ENCODE peak calls at places on chromosomes 1 and 21, in eight cellular contexts. D, G, K, U, E, R, B and F are unnamed samples.

GRCh38 chr1:89578151-89578550 is 53.5 kb downstream of the LRRC8B start:
- DNase-seq in E (no peak), G (no peak), R (no peak), U (no peak), D (no peak), B (peak), K (no peak), F (no peak)

GRCh38 chr21:37915941-37916794 is at the start of gene KCNJ6:
- DNase-seq in B (peak), E (no peak), G (no peak), R (no peak), D (no peak), K (no peak), U (no peak), F (peak)

GRCh38 chr1:38482080-38482826 is 377.3 kb downstream of the RRAGC start:
- DNase-seq in E (no peak), R (no peak), K (no peak), U (no peak), D (no peak), G (no peak), B (no peak), F (no peak)

GRCh38 chr1:4126731-4127594 is 226.9 kb upstream of the C1orf174 start:
- DNase-seq in R (no peak), B (no peak), K (peak), U (no peak), E (no peak), G (no peak), D (no peak), F (no peak)

GRCh38 chr1:225425211-225425786 is 2.5 kb downstream of the LBR start:
- DNase-seq in G (no peak), D (no peak), E (peak), R (no peak), U (no peak), B (peak), K (no peak), F (no peak)

GRCh38 chr1:113779542-113779941 is 20.3 kb upstream of the PHTF1 start:
- DNase-seq in D (no peak), R (no peak), U (no peak), B (no peak), G (no peak), K (no peak), E (no peak), F (no peak)

GRCh38 chr1:217036757-217037156 is 313.5 kb upstream of the ESRRG start:
- DNase-seq in R (no peak), E (no peak), K (no peak), U (no peak), G (no peak), D (no peak), B (no peak), F (no peak)

GRCh38 chr1:91844862-91845528 is 41.0 kb downstream of the TGFBR3 start:
- DNase-seq in K (no peak), G (peak), B (peak), E (peak), R (peak), U (no peak), D (no peak), F (peak)

GRCh38 chr1:56506314-56506743 is 73.0 kb downstream of the PLPP3 start:
- DNase-seq in B (no peak), G (no peak), E (peak), R (no peak), D (no peak), K (no peak), U (no peak), F (peak)

GRCh38 chr1:24390924-24391782 is 22.4 kb downstream of the STPG1 start:
- DNase-seq in R (peak), G (peak), K (peak), D (peak), B (peak), E (peak), U (peak), F (peak)
- H3K27ac ChIP-seq in R (no peak), G (peak), K (no peak), D (no peak), B (no peak), E (peak), U (peak), F (no peak)

GRCh38 chr1:208639382-208639781 is 395.2 kb upstream of the PLXNA2 start:
- DNase-seq in E (no peak), U (no peak), K (no peak), D (no peak), G (no peak), R (no peak), B (no peak), F (no peak)
- H3K27ac ChIP-seq in E (no peak), U (no peak), K (no peak), D (no peak), G (no peak), R (no peak), B (no peak), F (no peak)

DNA sequence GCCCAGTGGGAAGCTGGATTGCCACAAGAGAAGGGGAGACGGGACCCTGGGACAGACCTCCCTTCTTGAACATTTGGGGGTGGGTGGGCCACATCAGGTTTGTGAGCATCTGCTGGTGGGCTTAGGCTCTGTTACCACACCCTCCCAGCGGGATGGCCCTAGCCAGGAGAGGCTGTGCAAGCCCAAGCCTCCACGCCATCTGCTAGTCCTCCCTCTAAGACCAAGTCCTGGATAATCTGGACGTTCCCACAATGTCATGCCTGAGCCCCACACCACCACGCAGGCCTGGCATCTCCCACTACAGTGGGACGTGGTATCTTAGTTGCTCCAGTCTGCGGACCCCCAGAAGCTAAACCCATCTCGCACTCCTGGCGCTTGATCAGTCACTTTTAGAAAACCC is 3.7 kb upstream of the IBA57 start:
- DNase-seq in D (no peak), R (no peak), G (no peak), B (no peak), K (no peak), E (no peak), U (peak), F (no peak)
- H3K27ac ChIP-seq in D (no peak), R (no peak), G (no peak), B (no peak), K (no peak), E (peak), U (peak), F (no peak)

DNA sequence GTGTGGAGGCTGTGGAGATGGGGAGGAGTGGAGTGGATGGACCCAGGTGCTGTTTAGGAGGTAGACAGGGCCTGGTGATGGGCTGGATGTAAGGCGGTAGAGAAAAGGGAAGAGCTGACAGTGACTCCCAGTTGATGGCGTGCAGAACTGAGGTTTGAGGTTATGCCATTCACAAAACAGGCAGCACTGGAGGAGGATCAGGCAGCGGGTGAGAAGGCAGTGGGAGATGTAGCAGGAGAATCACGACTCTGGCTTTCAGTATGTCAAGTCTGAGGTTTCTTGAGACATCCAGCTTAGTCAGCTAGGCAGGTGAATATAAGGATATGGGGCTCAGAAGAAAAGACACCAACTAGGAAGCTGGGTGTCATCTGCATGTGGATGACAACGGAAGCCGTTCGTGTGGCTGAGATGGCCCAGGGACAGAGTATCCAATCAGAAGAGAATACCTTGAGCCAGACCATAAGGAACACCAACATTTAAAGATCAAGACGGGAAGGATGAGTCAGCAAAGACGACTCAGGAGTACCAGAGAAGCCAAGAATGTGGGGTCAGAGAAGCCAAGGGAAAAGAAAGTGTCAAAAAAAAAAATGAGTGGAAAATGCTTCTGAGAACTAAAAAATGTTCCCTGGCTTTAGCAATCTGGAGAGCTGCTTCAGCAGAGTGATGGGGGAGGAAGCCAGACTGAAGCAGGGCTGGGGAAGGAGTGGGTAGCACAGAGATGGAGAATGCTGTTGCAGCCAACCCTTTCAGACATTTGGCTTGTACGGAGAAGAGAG is 15.2 kb downstream of the LRRN2 start:
- DNase-seq in G (no peak), K (no peak), U (no peak), R (no peak), E (no peak), D (no peak), B (peak), F (no peak)
- H3K27ac ChIP-seq in G (no peak), K (no peak), U (no peak), R (no peak), E (peak), D (no peak), B (no peak), F (no peak)

GRCh38 chr1:8343044-8343443 is 25.1 kb downstream of the SLC45A1 start:
- DNase-seq in D (no peak), E (no peak), U (no peak), R (no peak), B (no peak), K (no peak), G (no peak), F (no peak)
- H3K27ac ChIP-seq in D (no peak), E (peak), U (peak), R (peak), B (no peak), K (peak), G (peak), F (no peak)

GRCh38 chr21:44421901-44422840 is 33.1 kb upstream of the LRRC3 start:
- DNase-seq in K (peak), B (no peak), U (peak), G (no peak), R (no peak), E (no peak), D (no peak), F (no peak)

GRCh38 chr21:44425307-44425894 is 29.9 kb upstream of the LRRC3 start:
- DNase-seq in B (no peak), D (no peak), K (peak), U (peak), R (no peak), E (no peak), G (no peak), F (no peak)

GRCh38 chr21:44424608-44425306 is 30.6 kb upstream of the LRRC3 start:
- DNase-seq in R (no peak), D (no peak), B (no peak), E (no peak), G (no peak), U (peak), K (peak), F (no peak)

GRCh38 chr21:44423941-44424607 is 31.2 kb upstream of the LRRC3 start:
- DNase-seq in B (no peak), U (peak), E (no peak), G (no peak), K (peak), D (no peak), R (no peak), F (no peak)

GRCh38 chr21:44423312-44423821 is 31.9 kb upstream of the LRRC3 start:
- DNase-seq in B (no peak), D (no peak), G (no peak), K (peak), R (no peak), U (peak), E (no peak), F (no peak)
- H3K27ac ChIP-seq in B (no peak), D (no peak), G (no peak), K (no peak), R (no peak), U (no peak), E (no peak), F (no peak)

GRCh38 chr1:64295136-64295535 is 91.7 kb downstream of the UBE2U start:
- DNase-seq in G (no peak), U (no peak), K (no peak), E (no peak), B (no peak), D (no peak), R (no peak), F (no peak)
- H3K27ac ChIP-seq in G (no peak), U (no peak), K (no peak), E (no peak), B (no peak), D (no peak), R (no peak), F (no peak)

DNA sequence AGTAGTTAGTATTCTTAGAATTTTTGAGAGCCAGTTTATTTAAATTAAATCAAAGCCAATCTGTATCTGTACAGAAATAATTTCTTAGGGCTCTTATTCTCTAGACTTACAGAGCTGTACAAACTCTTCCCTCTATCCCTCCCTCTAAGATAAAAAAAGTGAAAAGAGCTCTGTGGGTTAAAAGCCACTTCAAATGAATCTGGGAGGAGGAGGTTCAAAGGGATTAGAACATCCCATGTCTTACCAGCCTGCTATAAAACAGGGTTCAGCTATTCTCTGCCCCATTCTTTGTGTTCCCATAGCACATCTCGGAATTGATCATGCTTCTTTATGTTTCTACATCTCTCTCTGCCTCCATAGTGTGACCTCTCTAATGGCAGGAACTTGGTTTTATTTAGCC is 19.4 kb downstream of the KIAA0319L start:
- DNase-seq in D (no peak), U (no peak), B (no peak), E (no peak), G (no peak), R (no peak), K (no peak), F (no peak)
- H3K27ac ChIP-seq in D (no peak), U (no peak), B (no peak), E (no peak), G (peak), R (no peak), K (peak), F (no peak)

GRCh38 chr1:223715710-223716103 is 3.4 kb downstream of the CAPN2 start:
- DNase-seq in K (no peak), B (no peak), D (no peak), U (no peak), R (no peak), G (no peak), E (no peak), F (no peak)

GRCh38 chr1:223716302-223716862 is 4.0 kb downstream of the CAPN2 start:
- DNase-seq in B (peak), D (peak), G (no peak), U (no peak), E (no peak), K (no peak), R (no peak), F (peak)

GRCh38 chr1:223718850-223719249 is 6.5 kb downstream of the CAPN2 start:
- DNase-seq in B (no peak), E (no peak), R (no peak), K (no peak), G (no peak), D (no peak), U (no peak), F (no peak)

GRCh38 chr1:223717123-223717522 is 4.8 kb downstream of the CAPN2 start:
- DNase-seq in U (no peak), R (no peak), K (no peak), D (no peak), E (no peak), G (no peak), B (no peak), F (no peak)

GRCh38 chr1:223717695-223718363 is 5.5 kb downstream of the CAPN2 start:
- DNase-seq in R (no peak), B (no peak), K (no peak), D (no peak), G (no peak), U (no peak), E (no peak), F (no peak)
- H3K27ac ChIP-seq in R (peak), B (no peak), K (no peak), D (no peak), G (no peak), U (peak), E (no peak), F (no peak)

GRCh38 chr1:26913389-26913753 is 404 bp downstream of the NR0B2 start:
- DNase-seq in D (no peak), E (no peak), B (no peak), R (no peak), G (no peak), K (no peak), U (no peak), F (no peak)
- H3K27ac ChIP-seq in D (no peak), E (no peak), B (peak), R (no peak), G (no peak), K (no peak), U (peak), F (peak)